ENCODE peak calls at places on chromosomes 3 and 15, in six cellular contexts. R, I, S, T, X and N are unnamed samples. For H3K4me1, the result is how much of the 10 kb centered on the place peaks cover.

GRCh38 chr3:136730595-136731273 is 21.4 kb downstream of the STAG1 start:
- DNase-seq in R (no peak), I (no peak), S (no peak), T (no peak), X (no peak), N (no peak)

GRCh38 chr3:33360136-33360825 is 79.9 kb downstream of the UBP1 start:
- DNase-seq in R (no peak), I (peak), S (no peak), T (no peak), X (no peak), N (no peak)

GRCh38 chr3:114745322-114746240 is 401.5 kb downstream of the ZBTB20 start:
- DNase-seq in R (no peak), I (no peak), S (no peak), T (peak), X (no peak), N (no peak)

GRCh38 chr15:24877174-24877573 is 77.6 kb upstream of the SNRPN start:
- DNase-seq in R (no peak), I (no peak), S (no peak), T (no peak), X (no peak), N (no peak)

GRCh38 chr3:186067360-186068242 is 41.3 kb downstream of the ETV5 start:
- DNase-seq in R (no peak), I (no peak), S (no peak), T (no peak), X (no peak), N (no peak)

GRCh38 chr3:190586631-190587000 is 72.7 kb downstream of the IL1RAP start:
- DNase-seq in R (no peak), I (no peak), S (no peak), T (no peak), X (no peak), N (no peak)

GRCh38 chr3:43453981-43454380 is 167.6 kb downstream of the SNRK start:
- DNase-seq in R (no peak), I (no peak), S (no peak), T (no peak), X (no peak), N (no peak)

GRCh38 chr3:39639344-39640236 is 169.8 kb upstream of the MYRIP start:
- DNase-seq in R (peak), I (peak), S (no peak), T (peak), X (no peak), N (no peak)

GRCh38 chr3:13480340-13481318 is 523 bp downstream of the HDAC11 start:
- DNase-seq in R (no peak), I (no peak), S (peak), T (no peak), X (no peak), N (no peak)

GRCh38 chr15:91100561-91101355 is 701 bp downstream of the SV2B start:
- DNase-seq in R (no peak), I (no peak), S (no peak), T (peak), X (no peak), N (no peak)

GRCh38 chr15:88018865-88019626 is 237.5 kb downstream of the NTRK3 start:
- DNase-seq in R (no peak), I (no peak), S (no peak), T (no peak), X (no peak), N (no peak)

GRCh38 chr3:94305835-94306685 is 243.2 kb downstream of the NSUN3 start:
- DNase-seq in R (no peak), I (no peak), S (no peak), T (peak), X (no peak), N (no peak)

GRCh38 chr3:10548997-10549396 is 43.6 kb upstream of the ATP2B2 start:
- DNase-seq in R (no peak), I (no peak), S (no peak), T (no peak), X (peak), N (no peak)

GRCh38 chr3:196192036-196193001 is 18.9 kb downstream of the ZDHHC19 start:
- DNase-seq in R (no peak), I (no peak), S (no peak), T (no peak), X (peak), N (peak)

GRCh38 chr3:141360888-141361598 is 7.3 kb upstream of the ZBTB38 start:
- DNase-seq in R (no peak), I (peak), S (no peak), T (peak), X (no peak), N (no peak)

GRCh38 chr3:129599607-129600006 is 6.9 kb downstream of the PLXND1 start:
- DNase-seq in R (peak), I (no peak), S (no peak), T (peak), X (no peak), N (no peak)

GRCh38 chr3:189563841-189564563 is 67.2 kb upstream of the TP63 start:
- DNase-seq in R (no peak), I (peak), S (no peak), T (no peak), X (no peak), N (no peak)

GRCh38 chr3:26084629-26085028 is 294.7 kb downstream of the OXSM start:
- DNase-seq in R (no peak), I (no peak), S (no peak), T (no peak), X (no peak), N (no peak)

DNA sequence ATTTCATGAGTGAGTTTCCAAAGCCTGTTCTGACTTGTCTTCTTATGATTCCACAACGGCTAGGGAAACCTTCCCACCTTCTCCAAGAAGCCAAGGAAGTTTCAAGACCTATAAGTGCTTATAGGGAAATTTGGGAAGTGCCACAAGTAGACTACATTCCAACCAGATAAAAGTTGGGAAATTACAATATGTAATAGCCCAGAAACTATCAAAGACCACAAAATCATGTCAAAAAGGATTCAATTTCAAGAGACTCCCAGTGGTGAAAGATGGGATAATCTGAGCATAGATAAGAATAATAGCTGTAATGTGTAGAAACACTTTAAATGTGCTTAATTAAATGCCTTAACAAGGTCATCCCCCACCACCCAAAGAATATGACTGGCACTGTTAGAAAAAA is 169.2 kb upstream of the SLC2A2 start:
- DNase-seq in R (no peak), I (no peak), S (no peak), T (no peak), X (no peak), N (no peak)
- TF ChIP-seq CTCF in R (no peak), I (no peak), S (no peak), T (peak), X (no peak), N (no peak)

DNA sequence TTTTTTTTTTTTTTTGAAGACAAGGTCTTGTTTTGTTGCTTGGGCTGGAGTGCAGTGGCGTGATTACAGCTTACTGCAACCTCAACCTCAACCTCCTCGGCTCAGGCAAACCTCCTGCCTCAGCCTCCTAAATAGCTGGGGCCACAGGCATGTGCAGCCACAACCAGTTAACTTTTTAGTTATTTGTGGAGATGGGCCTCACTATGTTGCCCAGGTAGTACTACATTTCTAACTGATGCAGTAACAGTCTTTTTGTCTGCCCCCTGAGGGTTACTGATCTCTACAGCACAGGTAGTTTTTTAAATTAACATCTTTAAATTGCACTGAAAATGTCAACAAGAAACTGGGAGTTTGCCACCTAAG is 3.4 kb upstream of the LMLN start:
- DNase-seq in R (no peak), I (no peak), S (no peak), T (no peak), X (no peak), N (no peak)
- H3K4me1 ChIP-seq in R (under half), I (half or more), S (under half), T (under half), X (under half), N (under half)

GRCh38 chr15:89379423-89379735 is 44.8 kb upstream of the POLG start:
- DNase-seq in R (no peak), I (no peak), S (no peak), T (no peak), X (no peak), N (peak)

GRCh38 chr15:89377042-89377841 is 42.6 kb upstream of the POLG start:
- DNase-seq in R (no peak), I (no peak), S (no peak), T (peak), X (no peak), N (peak)

GRCh38 chr15:89379818-89380217 is 45.2 kb upstream of the POLG start:
- DNase-seq in R (no peak), I (no peak), S (no peak), T (peak), X (no peak), N (no peak)

GRCh38 chr15:89377842-89378698 is 43.4 kb upstream of the POLG start:
- DNase-seq in R (no peak), I (no peak), S (peak), T (peak), X (peak), N (peak)

GRCh38 chr15:89378699-89379422 is 44.2 kb upstream of the POLG start:
- DNase-seq in R (no peak), I (no peak), S (no peak), T (peak), X (peak), N (no peak)
- H3K4me3 ChIP-seq in R (peak), I (no peak), S (peak), T (peak), X (peak), N (peak)

GRCh38 chr3:149406244-149406752 is 28.8 kb upstream of the TM4SF1 start:
- DNase-seq in R (no peak), I (no peak), S (no peak), T (no peak), X (no peak), N (no peak)
- TF ChIP-seq CTCF in R (no peak), I (no peak), S (no peak), T (no peak), X (peak), N (no peak)

GRCh38 chr3:90055721-90056120 is 948.3 kb downstream of the EPHA3 start:
- DNase-seq in R (no peak), I (no peak), S (no peak), T (no peak), X (no peak), N (no peak)

GRCh38 chr3:90056633-90057032 is 949.2 kb downstream of the EPHA3 start:
- DNase-seq in R (no peak), I (no peak), S (no peak), T (no peak), X (no peak), N (no peak)

GRCh38 chr3:90052425-90052950 is 945.1 kb downstream of the EPHA3 start:
- DNase-seq in R (no peak), I (no peak), S (no peak), T (no peak), X (no peak), N (no peak)

DNA sequence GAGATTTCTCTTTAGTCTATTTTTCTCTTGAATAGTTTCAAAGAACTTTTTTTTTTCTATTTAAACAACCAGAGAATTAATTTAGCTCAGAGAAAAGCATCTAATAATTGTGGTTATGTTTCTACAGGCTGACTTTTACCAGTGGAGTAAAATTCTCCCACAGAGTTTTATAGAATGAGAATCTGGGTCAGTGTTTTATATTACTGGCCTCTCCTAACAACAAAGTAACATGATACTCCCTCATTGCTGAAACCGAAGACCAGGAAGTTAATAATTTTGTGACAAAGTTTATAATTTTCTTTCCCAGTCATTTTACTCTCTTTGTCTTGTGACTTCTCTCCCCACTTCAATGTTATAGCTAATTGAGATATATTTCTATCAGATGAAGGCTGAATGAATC is 946.9 kb downstream of the EPHA3 start:
- DNase-seq in R (no peak), I (no peak), S (no peak), T (no peak), X (no peak), N (no peak)
- H3K4me1 ChIP-seq in R (under half), I (under half), S (under half), T (under half), X (under half), N (under half)

GRCh38 chr3:17079933-17080332 is 195.2 kb downstream of the PLCL2 start:
- DNase-seq in R (no peak), I (no peak), S (no peak), T (no peak), X (no peak), N (no peak)

GRCh38 chr3:17081520-17081919 is 196.8 kb downstream of the PLCL2 start:
- DNase-seq in R (no peak), I (no peak), S (no peak), T (no peak), X (no peak), N (no peak)

GRCh38 chr3:17076940-17077605 is 192.3 kb downstream of the PLCL2 start:
- DNase-seq in R (no peak), I (no peak), S (no peak), T (no peak), X (no peak), N (no peak)

GRCh38 chr3:17077614-17078013 is 192.9 kb downstream of the PLCL2 start:
- DNase-seq in R (no peak), I (no peak), S (no peak), T (no peak), X (no peak), N (no peak)

DNA sequence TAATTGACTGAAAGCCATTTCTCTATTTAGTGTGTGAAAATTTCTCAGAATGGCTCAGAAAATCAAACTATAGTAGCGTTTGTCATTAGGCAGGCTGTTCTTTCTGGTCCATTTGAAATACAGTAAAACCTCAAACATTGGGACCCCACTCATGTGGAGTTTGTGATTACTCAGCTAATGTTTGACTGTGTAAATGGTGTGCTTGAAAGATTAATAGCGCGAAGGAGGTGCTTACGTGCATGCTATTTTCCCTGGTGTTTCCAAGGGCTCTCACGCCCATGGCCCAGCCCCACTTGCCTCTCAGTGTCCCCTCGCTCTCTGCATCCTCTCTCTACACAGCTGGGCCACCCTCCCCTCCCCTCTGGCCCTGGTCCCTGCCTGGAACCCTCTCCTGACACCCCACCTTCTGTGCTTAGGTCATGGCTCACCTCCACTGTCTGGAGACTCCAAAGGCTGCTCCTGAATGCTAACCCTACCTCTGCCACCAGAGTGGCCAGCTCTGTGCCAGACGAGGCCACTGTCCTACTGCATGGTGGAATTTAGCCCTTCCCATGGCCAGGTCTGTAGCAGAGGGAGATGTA is 194.2 kb downstream of the PLCL2 start:
- DNase-seq in R (no peak), I (no peak), S (no peak), T (no peak), X (no peak), N (no peak)
- H3K4me3 ChIP-seq in R (no peak), I (no peak), S (no peak), T (no peak), X (no peak), N (no peak)

GRCh38 chr3:1987983-1988382 is 110.7 kb upstream of the CNTN4 start:
- DNase-seq in R (no peak), I (no peak), S (no peak), T (peak), X (no peak), N (no peak)
- TF ChIP-seq CTCF in R (no peak), I (peak), S (peak), T (peak), X (no peak), N (no peak)